ENCODE peak calls at places on chromosomes 2 and 18, in eight cellular contexts. W, H, E, J, L, P, C and I are unnamed samples.

GRCh38 chr2:232436381-232437129 is 19.4 kb upstream of the ALPI start:
- DNase-seq in E (peak), C (no peak), L (no peak), P (no peak), W (no peak), H (no peak), J (no peak), I (no peak)

GRCh38 chr2:205700331-205701132 is 18.2 kb downstream of the NRP2 start:
- DNase-seq in P (no peak), J (no peak), C (no peak), W (peak), L (no peak), E (no peak), H (peak), I (no peak)

GRCh38 chr2:98796775-98797544 is 66.0 kb upstream of the MGAT4A start:
- DNase-seq in H (no peak), J (no peak), W (no peak), E (no peak), C (no peak), P (no peak), L (no peak), I (no peak)

GRCh38 chr2:235841863-235842262 is 326.3 kb downstream of the GBX2 start:
- DNase-seq in W (no peak), L (no peak), H (no peak), C (no peak), J (no peak), E (no peak), P (no peak), I (no peak)

GRCh38 chr18:78742346-78742745 is 237.3 kb upstream of the SALL3 start:
- DNase-seq in P (no peak), J (no peak), H (no peak), C (no peak), W (no peak), L (no peak), E (no peak), I (no peak)

GRCh38 chr2:96105152-96105915 is 11.0 kb downstream of the ADRA2B start:
- DNase-seq in L (no peak), J (no peak), W (no peak), C (no peak), H (no peak), P (no peak), E (no peak), I (no peak)

GRCh38 chr2:203535784-203536590 is 886 bp upstream of the RAPH1 start:
- DNase-seq in J (no peak), E (no peak), C (peak), H (peak), W (no peak), L (no peak), P (no peak), I (no peak)

GRCh38 chr18:24754572-24754971 is 294.1 kb downstream of the HRH4 start:
- DNase-seq in P (no peak), J (no peak), W (no peak), H (no peak), C (no peak), L (no peak), E (no peak), I (no peak)

GRCh38 chr2:215830313-215830712 is 183.0 kb downstream of the MREG start:
- DNase-seq in J (no peak), L (no peak), E (no peak), H (peak), P (no peak), W (no peak), C (no peak), I (no peak)

GRCh38 chr2:64562148-64562784 is 38.1 kb downstream of the AFTPH start:
- DNase-seq in P (peak), L (no peak), J (no peak), W (no peak), H (peak), C (no peak), E (no peak), I (no peak)

GRCh38 chr2:108377411-108377810 is 343 bp upstream of the SULT1C4 start:
- DNase-seq in H (no peak), J (no peak), P (no peak), L (no peak), E (no peak), C (no peak), W (no peak), I (no peak)

DNA sequence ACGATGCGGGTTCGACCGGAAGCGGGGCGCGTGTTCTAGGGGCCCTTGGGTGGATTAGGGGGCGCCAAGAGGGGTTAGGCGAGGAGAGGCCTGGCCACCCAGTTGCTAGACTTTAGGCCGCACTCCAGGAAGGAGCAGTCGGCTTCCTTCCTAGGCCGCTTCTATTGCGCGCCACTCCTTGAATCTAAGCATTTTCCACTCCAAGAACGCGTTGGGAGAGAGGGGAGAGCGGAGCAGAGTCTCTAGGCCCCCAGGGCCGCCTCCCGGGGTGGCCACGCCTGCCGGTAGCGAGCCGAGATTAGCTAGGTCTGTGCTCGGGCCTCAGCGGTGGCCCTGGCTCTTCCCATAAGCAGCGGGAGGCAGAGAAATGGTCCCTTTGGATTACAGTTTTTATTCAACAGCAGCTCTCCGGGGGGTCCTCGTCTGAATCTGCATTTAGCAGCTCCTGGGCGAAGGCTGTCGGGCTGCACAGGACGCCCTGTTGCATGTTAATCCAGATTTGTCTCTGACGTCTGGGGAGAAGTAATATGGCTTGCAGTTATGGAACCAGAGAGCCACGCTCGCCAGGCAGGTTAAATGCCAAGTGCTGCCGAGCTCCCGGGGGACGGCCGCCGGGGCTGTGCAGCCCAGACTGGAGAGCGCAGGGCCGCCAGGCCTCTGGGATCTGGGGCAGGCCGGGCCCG is 11.4 kb downstream of the MEIS1 start:
- DNase-seq in C (no peak), J (no peak), L (peak), W (no peak), E (peak), P (no peak), H (peak), I (peak)
- H3K4me3 ChIP-seq in C (peak), J (peak), L (peak), W (peak), E (peak), P (no peak), H (peak), I (peak)

GRCh38 chr2:176123483-176123843 is 944 bp downstream of the HOXD9 start:
- DNase-seq in H (no peak), L (no peak), E (no peak), C (no peak), P (no peak), J (no peak), W (no peak), I (no peak)

GRCh38 chr2:176123847-176124273 is 1.3 kb downstream of the HOXD9 start:
- DNase-seq in L (no peak), E (no peak), H (no peak), C (no peak), W (no peak), J (no peak), P (no peak), I (no peak)

GRCh38 chr2:176124358-176125214 is 2.1 kb downstream of the HOXD9 start:
- DNase-seq in W (no peak), E (no peak), H (no peak), L (no peak), P (no peak), J (no peak), C (no peak), I (peak)

GRCh38 chr2:176126929-176127768 is 2.4 kb upstream of the HOXD8 start:
- DNase-seq in H (peak), J (no peak), E (no peak), C (peak), L (peak), P (peak), W (no peak), I (peak)

GRCh38 chr2:176125215-176126054 is 2.9 kb downstream of the HOXD9 start:
- DNase-seq in J (no peak), C (no peak), W (no peak), H (no peak), E (no peak), P (no peak), L (no peak), I (no peak)
- H3K4me3 ChIP-seq in J (no peak), C (no peak), W (no peak), H (no peak), E (no peak), P (no peak), L (no peak), I (no peak)

DNA sequence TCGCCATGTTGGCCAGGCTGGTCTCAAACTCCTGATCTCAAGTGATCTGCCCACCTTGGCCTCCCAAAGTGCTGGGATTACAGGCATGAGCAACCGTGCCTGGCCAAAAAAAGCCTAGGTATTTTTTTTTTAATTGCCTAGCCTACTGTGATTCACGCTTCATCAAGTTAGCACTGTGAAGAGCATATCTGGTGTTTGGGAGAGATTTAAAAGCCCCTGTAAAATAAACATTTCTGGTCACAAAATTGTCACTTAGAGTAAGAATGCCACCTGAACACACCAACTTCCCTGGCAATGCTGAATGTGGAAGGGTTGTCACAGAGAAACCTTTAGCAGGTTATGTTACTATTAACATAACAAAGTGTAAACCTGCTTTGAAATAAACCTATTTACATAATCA is 39.7 kb upstream of the CHAC2 start:
- DNase-seq in J (no peak), E (no peak), L (no peak), W (no peak), P (no peak), C (no peak), H (no peak), I (no peak)
- H3K4me3 ChIP-seq in J (no peak), E (no peak), L (no peak), W (no peak), P (no peak), C (no peak), H (no peak), I (no peak)

DNA sequence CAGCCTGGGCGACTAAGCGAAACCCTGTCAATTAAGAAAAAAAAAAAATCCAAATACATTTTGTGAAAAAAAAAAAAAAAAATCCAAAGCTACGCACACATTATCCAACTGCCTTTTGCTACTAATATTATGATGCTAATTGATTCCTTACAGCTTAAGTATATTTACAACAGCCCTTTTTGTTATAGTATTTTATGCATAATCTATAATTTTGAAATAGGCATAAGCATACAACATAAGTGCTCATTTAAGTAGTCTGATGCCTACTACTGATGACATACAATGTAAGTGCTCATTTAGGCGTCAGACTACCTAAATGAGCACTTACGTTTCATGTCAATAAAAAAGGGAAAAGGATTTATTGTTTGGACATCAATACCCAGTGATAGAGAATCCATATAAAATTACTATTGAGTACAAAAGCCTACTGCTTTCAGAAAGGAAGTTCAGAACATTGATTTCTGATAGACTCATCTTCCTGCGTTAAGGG is 755 bp upstream of the RNF149 start:
- DNase-seq in L (no peak), P (no peak), C (no peak), J (no peak), E (no peak), H (no peak), W (no peak), I (no peak)
- H3K4me3 ChIP-seq in L (peak), P (peak), C (no peak), J (peak), E (peak), H (peak), W (peak), I (peak)

DNA sequence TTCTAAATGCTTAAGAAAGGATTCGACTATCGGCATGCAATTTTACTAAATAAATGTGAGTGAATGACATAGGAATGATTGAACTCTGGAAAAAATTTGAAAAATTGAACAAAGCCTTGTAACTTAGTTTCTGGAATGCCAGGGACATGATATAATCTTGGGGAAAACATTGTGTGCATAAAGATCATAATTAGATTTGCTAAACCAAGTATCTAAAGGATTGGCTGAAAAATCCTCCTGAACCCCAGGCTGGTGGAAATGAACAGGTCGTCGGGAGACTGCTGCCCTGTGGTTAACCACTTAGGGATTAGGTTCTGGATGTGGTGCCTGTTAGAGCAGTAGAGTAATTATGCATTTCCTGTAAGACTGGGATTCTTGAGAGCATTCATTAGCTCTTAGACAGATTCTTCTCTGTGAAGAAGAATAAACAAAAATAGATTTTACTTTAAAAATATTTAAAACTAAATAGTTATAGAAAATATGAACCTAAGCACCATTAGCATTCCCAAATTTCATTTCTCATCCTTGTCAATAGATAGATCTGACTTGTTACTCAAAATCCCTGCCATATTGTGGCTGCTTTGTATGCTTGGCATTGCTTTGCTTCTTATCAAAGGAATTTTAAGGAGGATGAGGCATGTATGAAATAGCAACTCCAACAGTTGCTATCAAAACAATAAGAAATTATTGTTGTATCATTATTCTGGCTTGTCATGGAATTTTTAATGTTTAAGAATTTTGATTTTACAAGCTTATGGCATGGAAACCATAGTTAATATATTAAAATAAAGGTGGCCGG is 55.9 kb downstream of the LYPD6B start:
- DNase-seq in L (no peak), E (no peak), W (no peak), H (peak), C (no peak), J (no peak), P (no peak), I (no peak)
- H3K4me3 ChIP-seq in L (no peak), E (no peak), W (no peak), H (no peak), C (no peak), J (no peak), P (no peak), I (no peak)

GRCh38 chr2:237490009-237490804 is 3.2 kb downstream of the MLPH start:
- DNase-seq in E (no peak), P (no peak), L (no peak), C (no peak), J (no peak), W (no peak), H (no peak), I (no peak)

GRCh38 chr2:237486819-237487448 is at the start of gene MLPH:
- DNase-seq in E (peak), C (peak), H (no peak), W (no peak), L (peak), P (no peak), J (no peak), I (peak)

GRCh38 chr2:237488901-237489860 is 2.1 kb downstream of the MLPH start:
- DNase-seq in E (no peak), W (no peak), L (no peak), C (no peak), P (no peak), J (no peak), H (peak), I (no peak)

GRCh38 chr2:237487496-237487895 is 445 bp downstream of the MLPH start:
- DNase-seq in W (no peak), P (no peak), J (no peak), H (no peak), L (no peak), C (no peak), E (no peak), I (peak)

DNA sequence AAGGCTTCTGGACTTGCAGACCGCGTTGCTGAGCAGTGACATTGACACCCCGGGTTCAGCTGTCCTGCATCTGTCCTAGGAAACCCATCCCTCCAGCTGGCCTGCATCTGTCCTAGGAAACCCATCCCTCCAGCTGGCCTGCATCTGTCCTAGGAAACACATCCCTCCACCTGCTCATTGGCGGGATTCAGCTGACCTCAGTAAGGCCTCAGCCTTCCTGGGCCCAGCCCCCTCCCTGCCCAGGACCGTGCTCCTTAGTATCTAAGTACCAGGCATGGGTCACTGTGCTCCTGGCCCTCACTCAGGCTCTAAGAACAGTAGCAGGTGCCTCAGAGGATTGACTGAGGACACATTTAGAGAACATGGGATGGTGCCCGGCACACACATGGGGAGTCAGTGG is 1.2 kb downstream of the MLPH start:
- DNase-seq in H (no peak), L (no peak), C (no peak), P (no peak), W (no peak), E (no peak), J (no peak), I (no peak)
- H3K4me3 ChIP-seq in H (no peak), L (peak), C (no peak), P (no peak), W (peak), E (no peak), J (no peak), I (no peak)

GRCh38 chr2:62456721-62457539 is 49.1 kb downstream of the TMEM17 start:
- DNase-seq in L (peak), E (peak), W (no peak), C (peak), H (peak), P (peak), J (no peak), I (peak)

GRCh38 chr2:62459106-62459505 is 46.9 kb downstream of the TMEM17 start:
- DNase-seq in C (no peak), H (no peak), E (no peak), L (no peak), W (no peak), J (no peak), P (no peak), I (no peak)

GRCh38 chr2:62457555-62457954 is 48.4 kb downstream of the TMEM17 start:
- DNase-seq in J (no peak), H (no peak), E (no peak), C (no peak), W (no peak), L (no peak), P (no peak), I (no peak)

GRCh38 chr2:62458206-62459035 is 47.6 kb downstream of the TMEM17 start:
- DNase-seq in C (no peak), H (peak), E (peak), J (no peak), L (no peak), W (no peak), P (no peak), I (no peak)

DNA sequence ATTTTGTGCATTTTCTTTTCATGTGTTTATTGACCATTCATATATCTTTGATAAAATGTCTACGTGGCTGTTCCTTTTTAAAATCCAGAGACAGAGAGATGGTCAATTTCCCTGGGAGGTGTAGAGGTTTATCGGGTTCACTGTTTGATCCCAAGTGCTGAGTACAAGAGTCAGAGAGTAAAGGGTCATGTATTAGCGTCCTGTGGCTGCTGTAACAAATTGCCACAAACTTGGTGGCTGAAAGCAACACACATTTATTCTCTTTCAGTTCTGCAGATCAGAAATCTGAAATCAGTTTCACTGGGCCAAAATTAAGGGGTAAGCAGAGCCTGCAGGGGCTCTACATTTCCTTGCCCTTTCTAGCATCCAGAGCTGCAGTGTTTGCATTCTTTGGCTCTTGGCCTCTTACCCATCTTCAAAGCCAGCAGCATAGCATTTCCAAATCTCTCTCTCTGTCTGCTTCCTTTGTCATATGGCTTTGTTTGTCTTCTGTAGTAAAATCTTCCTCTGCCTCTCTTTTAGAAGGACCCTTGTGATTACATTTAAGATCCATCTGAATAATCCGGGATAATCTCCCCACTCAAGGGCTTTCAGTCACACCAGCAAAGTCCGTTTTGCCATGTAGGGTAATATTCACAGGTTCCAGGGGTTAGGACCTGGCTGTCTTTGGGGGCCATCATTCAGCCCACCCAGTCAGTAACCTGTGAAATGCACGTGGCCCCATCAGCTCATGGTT is 49.9 kb downstream of the TMEM17 start:
- DNase-seq in H (peak), W (no peak), P (no peak), L (no peak), J (no peak), C (no peak), E (no peak), I (no peak)
- H3K4me3 ChIP-seq in H (no peak), W (no peak), P (no peak), L (no peak), J (no peak), C (no peak), E (no peak), I (no peak)